ENCODE peak calls at places on chromosomes 2 and 18, in four cellular contexts. R, T, B and I are unnamed samples.

GRCh38 chr2:105999590-105999989 is 194.5 kb downstream of the UXS1 start:
- DNase-seq in B (no peak), R (no peak), T (no peak), I (no peak)

GRCh38 chr18:25399554-25399953 is 47.6 kb upstream of the ZNF521 start:
- DNase-seq in T (no peak), B (no peak), R (no peak), I (no peak)

GRCh38 chr2:203559640-203560039 is 24.5 kb upstream of the RAPH1 start:
- DNase-seq in T (no peak), R (no peak), B (no peak), I (no peak)

GRCh38 chr2:45029215-45029614 is 20.0 kb upstream of the SIX2 start:
- DNase-seq in R (no peak), B (no peak), T (no peak), I (no peak)

GRCh38 chr2:218852911-218853667 is 6.5 kb upstream of the WNT6 start:
- DNase-seq in R (peak), B (peak), T (peak), I (peak)

GRCh38 chr2:124088621-124089020 is 63.5 kb downstream of the CNTNAP5 start:
- DNase-seq in R (no peak), B (no peak), T (no peak), I (no peak)

GRCh38 chr2:106232633-106233032 is 38.5 kb upstream of the UXS1 start:
- DNase-seq in R (no peak), T (no peak), B (no peak), I (no peak)

GRCh38 chr2:67255933-67256615 is 141.1 kb upstream of the ETAA1 start:
- DNase-seq in T (peak), R (no peak), B (no peak), I (no peak)

GRCh38 chr2:224837066-224837465 is 120.9 kb upstream of the CCDC195 start:
- DNase-seq in T (no peak), B (no peak), R (no peak), I (no peak)
- H3K27ac ChIP-seq in T (peak), B (no peak), R (no peak), I (no peak)

GRCh38 chr2:20065885-20066602 is 14.6 kb upstream of the LAPTM4A start:
- DNase-seq in B (no peak), T (peak), R (peak), I (peak)
- H3K27ac ChIP-seq in B (no peak), T (no peak), R (peak), I (no peak)

GRCh38 chr18:31497404-31497710 is 620 bp upstream of the DSG2 start:
- DNase-seq in T (no peak), R (no peak), B (no peak), I (no peak)

GRCh38 chr18:31499157-31499524 is 1.2 kb downstream of the DSG2 start:
- DNase-seq in R (no peak), B (no peak), T (no peak), I (no peak)

GRCh38 chr18:31500161-31500688 is 2.2 kb downstream of the DSG2 start:
- DNase-seq in B (no peak), R (no peak), T (no peak), I (no peak)

GRCh38 chr18:31497711-31498449 is at the start of gene DSG2:
- DNase-seq in R (peak), B (peak), T (no peak), I (no peak)

GRCh38 chr18:31498450-31499156 is 626 bp downstream of the DSG2 start:
- DNase-seq in B (no peak), T (no peak), R (no peak), I (no peak)
- H3K27ac ChIP-seq in B (peak), T (no peak), R (peak), I (no peak)

GRCh38 chr2:234587341-234588053 is 90.6 kb upstream of the ARL4C start:
- DNase-seq in T (no peak), R (no peak), B (no peak), I (no peak)
- H3K27ac ChIP-seq in T (no peak), R (no peak), B (no peak), I (no peak)

GRCh38 chr2:229153307-229153706 is 117.8 kb downstream of the PID1 start:
- DNase-seq in B (no peak), T (no peak), R (no peak), I (no peak)
- H3K27ac ChIP-seq in B (no peak), T (no peak), R (no peak), I (no peak)

GRCh38 chr2:188787002-188787660 is 187.0 kb upstream of the COL3A1 start:
- DNase-seq in B (no peak), R (no peak), T (peak), I (no peak)
- H3K27ac ChIP-seq in B (no peak), R (peak), T (no peak), I (no peak)